ENCODE peak calls at places on chromosome 9, in six cellular contexts. One of them, this sample, is unnamed.

GRCh38 chr9:98187926-98188325 is 4.5 kb downstream of the CORO2A start:
- DNase-seq in A549: no peak
- DNase-seq in GM12878: no peak
- DNase-seq in HepG2: no peak
- DNase-seq in NB4: no peak
- DNase-seq in K562: no peak
- DNase-seq in this sample: no peak

GRCh38 chr9:71737455-71737854 is 30.9 kb downstream of the CEMIP2 start:
- DNase-seq in HepG2: no peak
- DNase-seq in K562: no peak
- DNase-seq in GM12878: no peak
- DNase-seq in NB4: no peak
- DNase-seq in A549: no peak
- DNase-seq in this sample: peak

GRCh38 chr9:83062011-83062652 is 810 bp downstream of the RASEF start:
- DNase-seq in NB4: no peak
- DNase-seq in HepG2: no peak
- DNase-seq in K562: no peak
- DNase-seq in GM12878: no peak
- DNase-seq in A549: peak
- DNase-seq in this sample: no peak

GRCh38 chr9:70590264-70590646 is 175.8 kb upstream of the KLF9 start:
- DNase-seq in GM12878: no peak
- DNase-seq in NB4: no peak
- DNase-seq in A549: no peak
- DNase-seq in K562: no peak
- DNase-seq in HepG2: no peak
- DNase-seq in this sample: peak

GRCh38 chr9:35659340-35659739 is 1.2 kb downstream of the CCDC107 start:
- DNase-seq in K562: no peak
- DNase-seq in HepG2: no peak
- DNase-seq in GM12878: no peak
- DNase-seq in NB4: peak
- DNase-seq in A549: no peak
- DNase-seq in this sample: no peak

GRCh38 chr9:93062364-93062763 is 3.9 kb downstream of the SUSD3 start:
- DNase-seq in HepG2: no peak
- DNase-seq in GM12878: no peak
- DNase-seq in NB4: no peak
- DNase-seq in K562: no peak
- DNase-seq in A549: no peak
- DNase-seq in this sample: no peak

GRCh38 chr9:101119206-101119819 is 90.8 kb downstream of the PLPPR1 start:
- DNase-seq in GM12878: no peak
- DNase-seq in A549: peak
- DNase-seq in K562: peak
- DNase-seq in NB4: peak
- DNase-seq in HepG2: peak
- DNase-seq in this sample: peak

GRCh38 chr9:111728617-111729366 is 65.9 kb downstream of the SHOC1 start:
- DNase-seq in GM12878: no peak
- DNase-seq in A549: peak
- DNase-seq in NB4: peak
- DNase-seq in K562: no peak
- DNase-seq in HepG2: peak
- DNase-seq in this sample: peak

GRCh38 chr9:126623667-126624452 is 10.1 kb downstream of the LMX1B start:
- DNase-seq in NB4: no peak
- DNase-seq in GM12878: no peak
- DNase-seq in K562: no peak
- DNase-seq in HepG2: no peak
- DNase-seq in A549: no peak
- DNase-seq in this sample: no peak

GRCh38 chr9:91361294-91362201 is at the start of gene AUH:
- DNase-seq in GM12878: peak
- DNase-seq in NB4: peak
- DNase-seq in HepG2: peak
- DNase-seq in A549: peak
- DNase-seq in K562: peak
- DNase-seq in this sample: peak

GRCh38 chr9:126625329-126626116 is 11.8 kb downstream of the LMX1B start:
- DNase-seq in HepG2: no peak
- DNase-seq in A549: no peak
- DNase-seq in K562: no peak
- DNase-seq in NB4: no peak
- DNase-seq in GM12878: no peak
- DNase-seq in this sample: no peak

GRCh38 chr9:114653556-114654159 is 3.9 kb downstream of the TEX53 start:
- DNase-seq in HepG2: peak
- DNase-seq in GM12878: peak
- DNase-seq in NB4: peak
- DNase-seq in K562: peak
- DNase-seq in A549: peak
- DNase-seq in this sample: peak

GRCh38 chr9:97427885-97428284 is 16.0 kb downstream of the TDRD7 start:
- DNase-seq in A549: no peak
- DNase-seq in K562: no peak
- DNase-seq in HepG2: no peak
- DNase-seq in NB4: no peak
- DNase-seq in GM12878: no peak
- DNase-seq in this sample: no peak

GRCh38 chr9:107952773-107953172 is 463.2 kb upstream of the KLF4 start:
- DNase-seq in K562: no peak
- DNase-seq in HepG2: no peak
- DNase-seq in NB4: no peak
- DNase-seq in A549: no peak
- DNase-seq in GM12878: no peak
- DNase-seq in this sample: no peak

GRCh38 chr9:82012255-82012654 is 23.7 kb downstream of the SPATA31D1 start:
- DNase-seq in NB4: no peak
- DNase-seq in HepG2: no peak
- DNase-seq in GM12878: no peak
- DNase-seq in K562: no peak
- DNase-seq in A549: no peak
- DNase-seq in this sample: no peak

GRCh38 chr9:97808972-97809371 is 44.1 kb upstream of the FOXE1 start:
- DNase-seq in HepG2: no peak
- DNase-seq in NB4: no peak
- DNase-seq in K562: no peak
- DNase-seq in GM12878: no peak
- DNase-seq in A549: no peak
- DNase-seq in this sample: peak

GRCh38 chr9:128633601-128634000 is 23.0 kb downstream of the DYNC2I2 start:
- DNase-seq in NB4: no peak
- DNase-seq in K562: no peak
- DNase-seq in HepG2: no peak
- DNase-seq in GM12878: no peak
- DNase-seq in A549: no peak
- DNase-seq in this sample: no peak

GRCh38 chr9:84397151-84397728 is 56.7 kb upstream of the SLC28A3 start:
- DNase-seq in A549: peak
- DNase-seq in GM12878: peak
- DNase-seq in HepG2: peak
- DNase-seq in K562: peak
- DNase-seq in NB4: peak
- DNase-seq in this sample: peak

GRCh38 chr9:97615439-97616072 is 17.6 kb downstream of the TSTD2 start:
- DNase-seq in GM12878: no peak
- DNase-seq in HepG2: peak
- DNase-seq in NB4: peak
- DNase-seq in K562: peak
- DNase-seq in A549: peak
- DNase-seq in this sample: peak

GRCh38 chr9:128911529-128912035 is 9.2 kb upstream of the PHYHD1 start:
- DNase-seq in GM12878: no peak
- DNase-seq in K562: peak
- DNase-seq in A549: peak
- DNase-seq in HepG2: peak
- DNase-seq in NB4: peak
- DNase-seq in this sample: peak

GRCh38 chr9:105515811-105516413 is 42.0 kb upstream of the FKTN start:
- DNase-seq in HepG2: no peak
- DNase-seq in K562: no peak
- DNase-seq in GM12878: no peak
- DNase-seq in NB4: no peak
- DNase-seq in A549: no peak
- DNase-seq in this sample: no peak
- TF ChIP-seq MYC in HepG2: no peak
- TF ChIP-seq MYC in K562: no peak
- TF ChIP-seq MYC in GM12878: no peak
- TF ChIP-seq MYC in NB4: no peak
- TF ChIP-seq MYC in A549: no peak
- TF ChIP-seq MYC in this sample: no peak

GRCh38 chr9:133958756-133959155 is 33.4 kb downstream of the VAV2 start:
- DNase-seq in GM12878: no peak
- DNase-seq in A549: no peak
- DNase-seq in HepG2: no peak
- DNase-seq in K562: no peak
- DNase-seq in NB4: no peak
- DNase-seq in this sample: no peak

GRCh38 chr9:133954862-133955529 is 37.1 kb downstream of the VAV2 start:
- DNase-seq in GM12878: peak
- DNase-seq in HepG2: no peak
- DNase-seq in NB4: no peak
- DNase-seq in K562: no peak
- DNase-seq in A549: no peak
- DNase-seq in this sample: no peak

GRCh38 chr9:133957328-133957727 is 34.8 kb downstream of the VAV2 start:
- DNase-seq in A549: no peak
- DNase-seq in HepG2: no peak
- DNase-seq in K562: no peak
- DNase-seq in GM12878: no peak
- DNase-seq in NB4: no peak
- DNase-seq in this sample: no peak

GRCh38 chr9:133955821-133956411 is 36.2 kb downstream of the VAV2 start:
- DNase-seq in A549: no peak
- DNase-seq in HepG2: no peak
- DNase-seq in K562: no peak
- DNase-seq in NB4: peak
- DNase-seq in GM12878: no peak
- DNase-seq in this sample: peak

GRCh38 chr9:133956520-133957076 is 35.5 kb downstream of the VAV2 start:
- DNase-seq in A549: no peak
- DNase-seq in K562: no peak
- DNase-seq in GM12878: no peak
- DNase-seq in HepG2: no peak
- DNase-seq in NB4: no peak
- DNase-seq in this sample: peak
- TF ChIP-seq MYC in A549: no peak
- TF ChIP-seq MYC in K562: no peak
- TF ChIP-seq MYC in GM12878: no peak
- TF ChIP-seq MYC in HepG2: no peak
- TF ChIP-seq MYC in NB4: no peak
- TF ChIP-seq MYC in this sample: no peak

GRCh38 chr9:80602291-80602690 is 1030.5 kb downstream of the TLE4 start:
- DNase-seq in A549: no peak
- DNase-seq in GM12878: no peak
- DNase-seq in NB4: no peak
- DNase-seq in HepG2: no peak
- DNase-seq in K562: no peak
- DNase-seq in this sample: no peak

GRCh38 chr9:80605793-80606192 is 1034.0 kb downstream of the TLE4 start:
- DNase-seq in GM12878: no peak
- DNase-seq in A549: no peak
- DNase-seq in K562: no peak
- DNase-seq in HepG2: peak
- DNase-seq in NB4: no peak
- DNase-seq in this sample: no peak

DNA sequence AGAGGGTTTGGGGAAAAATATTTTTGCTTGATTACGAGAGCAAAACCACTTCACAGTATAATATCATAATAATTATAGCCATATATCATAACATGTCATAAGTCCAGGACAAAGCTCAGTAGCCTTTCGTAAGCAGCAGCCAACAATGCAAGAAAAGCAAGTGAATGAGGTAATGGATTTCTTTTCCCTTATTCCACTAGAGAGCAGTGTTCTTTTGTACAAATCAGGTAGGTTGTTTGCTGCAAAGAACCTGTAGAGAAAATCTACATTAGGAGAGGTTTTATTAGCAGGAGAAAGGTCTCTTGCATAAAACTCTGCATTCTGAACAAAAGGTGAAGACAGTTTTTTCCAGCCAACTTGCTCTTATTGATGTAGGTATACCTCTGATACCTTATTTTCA is 1033.4 kb downstream of the TLE4 start:
- DNase-seq in K562: no peak
- DNase-seq in HepG2: peak
- DNase-seq in A549: peak
- DNase-seq in GM12878: no peak
- DNase-seq in NB4: peak
- DNase-seq in this sample: peak
- TF ChIP-seq MYC in K562: no peak
- TF ChIP-seq MYC in HepG2: no peak
- TF ChIP-seq MYC in A549: no peak
- TF ChIP-seq MYC in GM12878: no peak
- TF ChIP-seq MYC in NB4: no peak
- TF ChIP-seq MYC in this sample: no peak

DNA sequence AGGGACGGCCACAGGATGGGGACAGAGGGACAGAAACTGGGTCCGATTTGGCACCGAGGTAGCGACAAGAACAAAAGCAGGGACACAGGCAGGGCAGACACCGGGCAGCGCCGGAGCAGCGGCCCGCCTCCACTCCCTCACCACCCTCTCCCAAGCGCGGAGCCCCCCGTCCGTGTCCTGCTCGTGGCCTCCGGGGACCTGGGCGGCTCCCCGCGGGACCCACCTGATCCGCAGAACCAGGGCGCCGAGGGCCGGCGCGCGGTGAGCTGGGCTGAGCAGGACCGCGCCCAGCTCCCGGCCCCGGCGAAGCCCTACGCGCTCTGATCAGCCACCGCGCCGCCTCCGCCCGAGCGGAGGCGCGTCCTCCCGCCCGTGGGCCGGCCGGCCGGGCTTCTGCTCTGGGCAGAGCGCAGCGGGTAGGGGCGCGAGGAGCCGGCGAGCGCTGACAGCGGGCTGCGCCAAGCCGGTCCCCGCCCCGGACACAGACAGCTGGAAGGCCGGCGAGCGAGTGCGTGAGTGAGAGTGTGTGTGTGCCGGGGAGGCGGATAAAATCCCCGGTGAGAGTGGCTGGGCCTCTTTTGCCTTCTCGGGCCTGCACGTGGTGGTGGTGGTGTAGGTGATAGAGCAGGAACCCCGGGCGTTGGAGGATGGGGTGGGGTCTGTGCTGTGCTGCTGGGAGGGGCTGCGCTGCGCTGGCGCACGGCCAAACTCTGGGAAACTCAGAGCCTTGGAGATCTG is at the start of gene GGTA1:
- DNase-seq in K562: peak
- DNase-seq in A549: peak
- DNase-seq in HepG2: no peak
- DNase-seq in GM12878: no peak
- DNase-seq in NB4: peak
- DNase-seq in this sample: peak
- TF ChIP-seq MYC in K562: no peak
- TF ChIP-seq MYC in A549: no peak
- TF ChIP-seq MYC in HepG2: no peak
- TF ChIP-seq MYC in GM12878: no peak
- TF ChIP-seq MYC in NB4: no peak
- TF ChIP-seq MYC in this sample: no peak

GRCh38 chr9:136740971-136741884 is 1.5 kb downstream of the LCN10 start:
- DNase-seq in K562: peak
- DNase-seq in GM12878: no peak
- DNase-seq in NB4: no peak
- DNase-seq in A549: no peak
- DNase-seq in HepG2: no peak
- DNase-seq in this sample: no peak
- TF ChIP-seq MYC in K562: no peak
- TF ChIP-seq MYC in GM12878: no peak
- TF ChIP-seq MYC in NB4: no peak
- TF ChIP-seq MYC in A549: no peak
- TF ChIP-seq MYC in HepG2: peak
- TF ChIP-seq MYC in this sample: no peak